ENCODE peak calls at places on chromosomes 6 and 20, in eight cellular contexts. J is NCI-H1417, Z is hepatic stellate cell, Y is globus pallidus, L is DND-41, B is NCI-H1105, D is frontal cortex, C is endothelial cell. U is an unnamed sample.

GRCh38 chr6:89612121-89612520 is 26.4 kb downstream of the LYRM2 start:
- DNase-seq in J (no peak), Z (no peak), Y (no peak), L (no peak), B (no peak), D (no peak), C (no peak), U (no peak)

GRCh38 chr6:17469006-17469972 is 75.9 kb downstream of the CAP2 start:
- DNase-seq in J (no peak), Z (no peak), Y (no peak), L (no peak), B (no peak), D (no peak), C (no peak), U (no peak)

GRCh38 chr6:37137201-37137880 is 32.6 kb upstream of the PIM1 start:
- DNase-seq in J (no peak), Z (peak), Y (no peak), L (no peak), B (no peak), D (no peak), C (peak), U (peak)

GRCh38 chr6:109527989-109528388 is 45.0 kb upstream of the ZBTB24 start:
- DNase-seq in J (no peak), Z (no peak), Y (no peak), L (no peak), B (no peak), D (no peak), C (no peak), U (no peak)

GRCh38 chr20:11907621-11908020 is 10.1 kb upstream of the BTBD3 start:
- DNase-seq in J (no peak), Z (no peak), Y (no peak), L (no peak), B (no peak), D (no peak), C (no peak), U (no peak)

GRCh38 chr6:35736982-35737412 is at the start of gene ARMC12:
- DNase-seq in J (no peak), Z (no peak), Y (no peak), L (no peak), B (no peak), D (no peak), C (no peak), U (no peak)

GRCh38 chr6:12241493-12242214 is 48.5 kb upstream of the EDN1 start:
- DNase-seq in J (no peak), Z (no peak), Y (no peak), L (no peak), B (no peak), D (no peak), C (no peak), U (no peak)

GRCh38 chr6:3409699-3410384 is 47.0 kb downstream of the SLC22A23 start:
- DNase-seq in J (peak), Z (no peak), Y (no peak), L (no peak), B (no peak), D (no peak), C (no peak), U (no peak)

GRCh38 chr6:144343736-144344428 is 58.7 kb downstream of the UTRN start:
- DNase-seq in J (no peak), Z (no peak), Y (no peak), L (peak), B (no peak), D (no peak), C (no peak), U (peak)

GRCh38 chr6:130967502-130968469 is 95.3 kb downstream of the EPB41L2 start:
- DNase-seq in J (no peak), Z (peak), Y (no peak), L (no peak), B (no peak), D (no peak), C (no peak), U (no peak)

GRCh38 chr20:17796096-17796563 is 96.4 kb downstream of the BANF2 start:
- DNase-seq in J (no peak), Z (no peak), Y (no peak), L (no peak), B (no peak), D (no peak), C (no peak), U (no peak)

GRCh38 chr6:72825265-72825918 is 203.5 kb downstream of the KCNQ5 start:
- DNase-seq in J (no peak), Z (peak), Y (no peak), L (no peak), B (no peak), D (no peak), C (no peak), U (no peak)

GRCh38 chr20:33851842-33852466 is 40.8 kb downstream of the CHMP4B start:
- DNase-seq in J (no peak), Z (no peak), Y (no peak), L (no peak), B (no peak), D (no peak), C (no peak), U (no peak)

GRCh38 chr20:5451643-5452210 is 135.0 kb upstream of the PROKR2 start:
- DNase-seq in J (no peak), Z (no peak), Y (no peak), L (no peak), B (no peak), D (no peak), C (no peak), U (no peak)

GRCh38 chr6:106070626-106071025 is 15.5 kb upstream of the PRDM1 start:
- DNase-seq in J (no peak), Z (no peak), Y (no peak), L (no peak), B (no peak), D (no peak), C (no peak), U (no peak)

GRCh38 chr6:125215252-125215819 is 61.8 kb downstream of the TPD52L1 start:
- DNase-seq in J (no peak), Z (no peak), Y (no peak), L (no peak), B (no peak), D (no peak), C (no peak), U (no peak)

GRCh38 chr6:111478749-111479148 is 4.3 kb downstream of the REV3L start:
- DNase-seq in J (peak), Z (peak), Y (peak), L (no peak), B (no peak), D (peak), C (no peak), U (no peak)

GRCh38 chr20:47296950-47297349 is 59.5 kb downstream of the ZMYND8 start:
- DNase-seq in J (no peak), Z (no peak), Y (peak), L (no peak), B (no peak), D (no peak), C (no peak), U (no peak)

GRCh38 chr6:143701343-143702234 is 23.8 kb downstream of the PHACTR2 start:
- DNase-seq in J (no peak), Z (no peak), Y (no peak), L (no peak), B (no peak), D (no peak), C (no peak), U (no peak)

GRCh38 chr20:45358282-45359068 is 4.5 kb upstream of the SYS1 start:
- DNase-seq in J (no peak), Z (peak), Y (no peak), L (no peak), B (no peak), D (peak), C (no peak), U (no peak)

GRCh38 chr20:37233471-37234253 is 28.0 kb downstream of the GHRH start:
- DNase-seq in J (peak), Z (no peak), Y (no peak), L (no peak), B (peak), D (no peak), C (no peak), U (no peak)

GRCh38 chr6:104281370-104281769 is 578.3 kb downstream of the HACE1 start:
- DNase-seq in J (no peak), Z (no peak), Y (no peak), L (no peak), B (no peak), D (no peak), C (no peak), U (no peak)

GRCh38 chr6:4647414-4648365 is 128.5 kb upstream of the CDYL start:
- DNase-seq in J (no peak), Z (peak), Y (peak), L (peak), B (peak), D (peak), C (peak), U (no peak)

GRCh38 chr20:46814366-46815232 is 80.0 kb upstream of the EYA2 start:
- DNase-seq in J (peak), Z (peak), Y (no peak), L (no peak), B (peak), D (no peak), C (no peak), U (no peak)

GRCh38 chr6:37897819-37898534 is 78.5 kb downstream of the ZFAND3 start:
- DNase-seq in J (no peak), Z (no peak), Y (no peak), L (no peak), B (no peak), D (no peak), C (no peak), U (no peak)

GRCh38 chr20:57128051-57128757 is 138.2 kb downstream of the BMP7 start:
- DNase-seq in J (no peak), Z (no peak), Y (peak), L (no peak), B (no peak), D (no peak), C (no peak), U (no peak)